ENCODE peak calls at places on chromosome 1, in seven cellular contexts. N is DND-41, Y is gastrocnemius medialis, I is fibroblast of lung, B is tibial artery, G is cardiac muscle cell, K is A549. H is an unnamed sample.

GRCh38 chr1:16167331-16168143 is 11.7 kb upstream of the EPHA2 start:
- DNase-seq in N (peak), Y (no peak), I (no peak), B (no peak), G (peak), K (peak), H (no peak)

GRCh38 chr1:228646717-228647522 is 88.4 kb upstream of the RHOU start:
- DNase-seq in N (peak), Y (no peak), I (peak), B (no peak), G (peak), K (peak), H (peak)

GRCh38 chr1:31977361-31978131 is 36.1 kb upstream of the KHDRBS1 start:
- DNase-seq in N (no peak), Y (peak), I (no peak), B (no peak), G (peak), K (peak), H (peak)

GRCh38 chr1:77401384-77401783 is 119.6 kb downstream of the AK5 start:
- DNase-seq in N (no peak), Y (no peak), I (no peak), B (no peak), G (no peak), K (no peak), H (no peak)

GRCh38 chr1:162847839-162848453 is 13.0 kb downstream of the CCDC190 start:
- DNase-seq in N (peak), Y (peak), I (peak), B (peak), G (peak), K (peak), H (peak)

GRCh38 chr1:198780376-198780775 is 141.5 kb downstream of the PTPRC start:
- DNase-seq in N (no peak), Y (no peak), I (peak), B (no peak), G (no peak), K (no peak), H (no peak)

GRCh38 chr1:205354259-205354904 is 2.3 kb downstream of the KLHDC8A start:
- DNase-seq in N (peak), Y (no peak), I (peak), B (no peak), G (peak), K (peak), H (peak)

GRCh38 chr1:43763497-43763973 is 56.2 kb downstream of the ST3GAL3 start:
- DNase-seq in N (peak), Y (peak), I (peak), B (peak), G (peak), K (peak), H (peak)

GRCh38 chr1:43359696-43360095 is 915 bp downstream of the CDC20 start:
- DNase-seq in N (no peak), Y (no peak), I (no peak), B (no peak), G (no peak), K (no peak), H (no peak)

GRCh38 chr1:165570078-165570477 is 26.3 kb downstream of the LRRC52 start:
- DNase-seq in N (no peak), Y (no peak), I (no peak), B (no peak), G (no peak), K (no peak), H (no peak)

GRCh38 chr1:160645386-160646063 is 1.3 kb downstream of the SLAMF1 start:
- DNase-seq in N (no peak), Y (no peak), I (no peak), B (no peak), G (no peak), K (no peak), H (no peak)

GRCh38 chr1:42340093-42340492 is 5.1 kb upstream of the FOXJ3 start:
- DNase-seq in N (no peak), Y (no peak), I (peak), B (no peak), G (no peak), K (peak), H (peak)
- TF ChIP-seq CTCF in N (no peak), Y (no peak), I (no peak), B (no peak), G (no peak), K (no peak), H (no peak)

GRCh38 chr1:109793486-109794318 is 30.0 kb upstream of the EPS8L3 start:
- DNase-seq in N (no peak), Y (peak), I (peak), B (peak), G (no peak), K (no peak), H (peak)
- H3K27ac ChIP-seq in N (peak), Y (peak), I (peak), B (peak), G (no peak), K (peak), H (peak)

DNA sequence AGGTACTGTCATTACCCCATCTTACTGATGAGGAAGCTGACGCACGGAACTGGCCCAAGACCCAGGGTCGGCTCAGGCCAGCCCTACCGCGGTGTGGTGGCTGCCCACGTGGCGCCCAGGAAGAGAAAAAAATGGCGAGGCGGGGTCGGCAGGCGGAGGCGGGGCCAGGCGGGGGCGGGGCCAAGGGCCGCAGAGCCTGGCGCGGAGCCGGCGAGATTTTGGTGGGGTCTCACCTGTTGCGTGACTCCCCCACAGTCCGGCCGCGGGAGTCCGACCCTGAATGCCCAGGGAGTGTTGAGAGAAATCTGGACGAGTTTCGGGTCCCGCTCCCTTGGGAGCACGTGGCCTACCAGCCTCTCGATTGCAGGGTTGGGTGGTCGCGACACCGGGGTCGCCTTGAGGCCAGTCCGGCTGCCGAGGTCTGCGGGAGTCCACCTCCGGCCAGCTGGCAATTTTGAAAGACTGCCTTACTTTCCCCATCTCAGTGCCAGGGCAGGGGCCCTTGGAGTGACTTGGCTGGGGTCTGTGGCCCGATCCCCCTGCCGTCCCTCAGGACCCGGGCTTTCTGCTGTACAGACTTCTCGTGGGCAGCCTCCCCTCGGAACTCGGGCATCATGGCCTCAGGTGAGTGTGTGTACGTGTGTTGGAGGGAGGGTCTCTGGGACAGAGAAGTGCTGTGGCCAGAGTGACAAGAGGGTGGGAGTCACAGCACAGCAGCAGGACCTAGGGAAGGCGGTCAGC is at the start of gene AMPD2:
- DNase-seq in N (peak), Y (peak), I (peak), B (peak), G (peak), K (peak), H (peak)
- TF ChIP-seq CTCF in N (no peak), Y (no peak), I (no peak), B (no peak), G (no peak), K (no peak), H (no peak)

DNA sequence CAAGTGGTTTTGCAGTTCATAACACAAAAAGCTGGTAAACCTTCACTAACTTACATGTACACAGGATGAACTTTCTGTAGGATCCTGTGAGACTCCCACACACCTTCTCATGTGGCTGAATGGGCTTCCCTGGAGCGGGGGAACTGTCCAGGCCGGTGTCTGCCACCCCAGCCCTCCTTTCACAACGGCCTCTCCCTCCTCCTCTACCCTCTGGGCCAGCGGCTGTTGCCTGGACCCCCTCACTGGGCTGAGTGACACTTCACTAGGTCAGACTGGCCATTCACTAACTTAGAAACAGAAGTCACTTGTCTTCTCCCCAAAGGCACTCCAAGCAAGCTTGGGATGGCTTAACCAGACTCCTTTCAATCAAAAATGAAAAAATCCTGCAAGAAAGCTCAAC is 16.1 kb downstream of the SSU72 start:
- DNase-seq in N (no peak), Y (no peak), I (no peak), B (no peak), G (no peak), K (no peak), H (no peak)
- H3K27ac ChIP-seq in N (no peak), Y (no peak), I (no peak), B (no peak), G (peak), K (no peak), H (peak)

DNA sequence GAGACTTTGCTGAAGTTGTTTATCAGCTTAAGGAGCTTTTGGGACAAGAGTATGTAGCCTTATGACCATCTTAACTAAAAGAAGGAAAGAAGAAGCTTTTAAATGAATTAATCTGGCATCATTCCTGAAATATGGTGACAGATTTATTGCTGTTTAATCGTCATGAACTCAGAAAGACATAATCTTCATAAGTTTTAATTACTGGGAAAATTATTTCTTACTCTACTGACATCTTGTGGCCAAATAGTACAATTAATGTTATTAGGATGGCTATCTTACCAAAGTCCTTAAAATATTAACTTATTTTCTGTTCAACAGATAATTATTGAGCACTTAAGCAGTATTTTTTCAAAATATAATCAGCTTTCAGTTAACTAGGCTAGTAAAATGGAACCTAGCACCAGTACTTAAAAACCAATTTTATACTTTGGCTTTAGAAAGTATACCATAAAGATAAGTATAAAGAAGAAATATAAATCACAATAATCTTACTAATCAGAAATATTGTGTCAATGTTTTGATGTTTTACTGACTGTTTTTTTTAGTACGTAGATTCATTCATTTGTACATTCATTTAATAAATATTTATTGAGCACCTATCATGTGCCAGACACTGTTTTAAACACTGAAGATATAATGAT is 34.7 kb upstream of the GPR25 start:
- DNase-seq in N (no peak), Y (no peak), I (peak), B (no peak), G (no peak), K (peak), H (peak)
- TF ChIP-seq CTCF in N (peak), Y (peak), I (peak), B (peak), G (peak), K (peak), H (peak)

DNA sequence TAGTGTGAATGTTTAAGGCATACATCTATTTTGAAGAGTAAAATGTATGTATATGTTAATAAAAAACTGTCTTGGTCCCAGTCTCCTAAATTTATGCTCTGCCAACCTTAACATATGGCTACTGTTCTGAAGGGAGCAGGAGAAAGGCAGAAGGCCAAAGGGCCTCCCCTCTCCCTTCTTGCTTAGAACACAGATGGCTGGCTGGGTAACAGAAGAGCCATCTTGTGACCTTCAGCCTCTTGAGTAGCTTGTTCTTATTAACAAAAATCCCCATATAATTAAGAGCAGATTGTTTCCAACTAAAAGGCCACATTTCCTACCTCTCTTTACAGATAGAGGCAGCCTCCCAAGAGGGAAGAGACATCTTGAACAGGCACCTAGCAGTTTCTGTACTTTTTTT is 36.1 kb downstream of the EPB41 start:
- DNase-seq in N (no peak), Y (no peak), I (no peak), B (no peak), G (no peak), K (no peak), H (no peak)
- H3K27ac ChIP-seq in N (no peak), Y (no peak), I (no peak), B (no peak), G (no peak), K (no peak), H (no peak)

GRCh38 chr1:7576946-7577657 is 194.0 kb upstream of the VAMP3 start:
- DNase-seq in N (no peak), Y (no peak), I (peak), B (peak), G (peak), K (peak), H (peak)
- TF ChIP-seq CTCF in N (no peak), Y (no peak), I (peak), B (peak), G (peak), K (no peak), H (no peak)

DNA sequence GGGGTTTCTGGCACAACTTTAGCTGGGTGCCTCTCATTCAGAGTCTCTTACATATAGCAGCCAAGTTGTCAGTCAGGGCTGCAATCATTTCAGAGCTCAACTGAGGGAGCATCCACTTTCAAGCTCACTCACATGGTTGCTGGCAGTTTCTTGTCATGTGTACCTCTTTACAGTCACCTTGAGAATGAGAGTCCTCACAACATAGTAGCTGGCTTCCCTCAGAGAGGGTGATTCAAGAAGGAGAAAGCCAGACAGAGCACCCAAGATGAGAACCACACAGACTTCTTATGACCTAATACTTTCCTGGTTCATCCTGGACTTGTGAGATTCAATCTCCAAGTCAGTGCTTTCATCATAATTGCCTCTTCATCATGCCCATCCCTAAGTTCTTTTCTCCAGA is 57.2 kb downstream of the DPT start:
- DNase-seq in N (no peak), Y (no peak), I (no peak), B (no peak), G (no peak), K (no peak), H (no peak)
- H3K27ac ChIP-seq in N (no peak), Y (no peak), I (no peak), B (no peak), G (no peak), K (no peak), H (no peak)

GRCh38 chr1:241408170-241408569 is 51.2 kb upstream of the RGS7 start:
- DNase-seq in N (no peak), Y (no peak), I (peak), B (no peak), G (no peak), K (no peak), H (peak)
- TF ChIP-seq CTCF in N (no peak), Y (no peak), I (peak), B (no peak), G (no peak), K (no peak), H (no peak)

H was measured in RWPE1.